ENCODE peak calls at places on chromosomes 6 and 20, in six cellular contexts. Y is NCI-H345; E is RCC 7860; I is naive thymus-derived CD8-positive, alpha-beta T cell; G is stimulated activated naive CD4-positive, alpha-beta T cell; J is tibial nerve. V is an unnamed sample.

GRCh38 chr20:62434098-62434497 is 6.8 kb upstream of the RBBP8NL start:
- DNase-seq in E (no peak), Y (no peak), I (no peak), G (no peak), J (no peak), V (no peak)

GRCh38 chr6:35808688-35809087 is 3.5 kb downstream of the LHFPL5 start:
- DNase-seq in E (no peak), Y (peak), G (no peak), J (no peak), I (no peak), V (no peak)

GRCh38 chr20:2314759-2315439 is 19.1 kb downstream of the TGM3 start:
- DNase-seq in J (peak), G (no peak), I (no peak), Y (peak), E (peak), V (no peak)

GRCh38 chr6:7138921-7139358 is 31.2 kb downstream of the RREB1 start:
- DNase-seq in Y (peak), I (peak), E (peak), G (peak), J (no peak), V (no peak)

GRCh38 chr6:82410151-82410621 is 46.6 kb downstream of the TPBG start:
- DNase-seq in J (no peak), I (no peak), G (no peak), E (no peak), Y (no peak), V (no peak)

GRCh38 chr20:60271597-60271996 is 313.4 kb downstream of the CDH26 start:
- DNase-seq in E (no peak), G (no peak), J (no peak), Y (no peak), I (no peak), V (peak)

GRCh38 chr20:35145141-35145564 is 2.0 kb downstream of the EDEM2 start:
- DNase-seq in J (no peak), I (peak), E (peak), G (peak), Y (peak), V (peak)

GRCh38 chr20:37007898-37008649 is 56.6 kb upstream of the SAMHD1 start:
- DNase-seq in E (no peak), G (peak), J (no peak), I (peak), Y (no peak), V (peak)

GRCh38 chr20:43744966-43745733 is 18.3 kb upstream of the GTSF1L start:
- DNase-seq in J (no peak), E (no peak), I (no peak), Y (peak), G (no peak), V (no peak)

GRCh38 chr6:47944846-47945245 is 163.0 kb downstream of the OPN5 start:
- DNase-seq in E (no peak), G (no peak), Y (no peak), J (no peak), I (no peak), V (no peak)

GRCh38 chr6:147534116-147534865 is 25.8 kb downstream of the SAMD5 start:
- DNase-seq in I (no peak), J (no peak), G (no peak), E (no peak), Y (no peak), V (no peak)

GRCh38 chr6:33335916-33336315 is 18.4 kb upstream of the ZBTB22 start:
- DNase-seq in Y (no peak), J (no peak), G (no peak), I (no peak), E (no peak), V (no peak)

GRCh38 chr6:142026471-142026870 is 106.3 kb upstream of the GJE1 start:
- DNase-seq in Y (no peak), J (no peak), G (no peak), E (no peak), I (no peak), V (no peak)

GRCh38 chr6:1485678-1486077 is 96.3 kb downstream of the FOXF2 start:
- DNase-seq in G (no peak), Y (no peak), J (no peak), E (peak), I (no peak), V (peak)

GRCh38 chr6:104462811-104463599 is 396.7 kb downstream of the HACE1 start:
- DNase-seq in I (no peak), Y (no peak), E (no peak), G (no peak), J (no peak), V (no peak)

GRCh38 chr6:152401978-152402377 is 235.2 kb downstream of the SYNE1 start:
- DNase-seq in J (no peak), Y (no peak), I (no peak), G (no peak), E (peak), V (peak)